ENCODE peak calls at places on chromosome 13, in eight cellular contexts. K, E, I, V, Q, T, G and L are unnamed samples.

GRCh38 chr13:55572408-55572807 is 1568.3 kb upstream of the PRR20A start:
- DNase-seq in I (no peak), Q (no peak), V (no peak), T (no peak), K (no peak), E (no peak), G (no peak), L (no peak)

GRCh38 chr13:43368003-43368402 is 344.6 kb downstream of the DNAJC15 start:
- DNase-seq in E (no peak), V (no peak), G (no peak), I (no peak), T (no peak), K (peak; percentile 10), Q (peak; percentile 8), L (no peak)

GRCh38 chr13:33494596-33495214 is 209.2 kb upstream of the STARD13 start:
- DNase-seq in E (peak; percentile 97), G (no peak), T (no peak), K (peak; percentile 98), Q (peak; percentile 80), I (no peak), V (no peak), L (no peak)

GRCh38 chr13:101258071-101258470 is 158.2 kb downstream of the NALCN start:
- DNase-seq in V (no peak), Q (peak; percentile 68), I (no peak), T (no peak), G (peak; percentile 19), E (peak; percentile 98), K (peak; percentile 70), L (peak; percentile 21)

GRCh38 chr13:109647699-109648098 is 138.7 kb downstream of the IRS2 start:
- DNase-seq in T (no peak), V (no peak), I (no peak), Q (no peak), E (no peak), K (no peak), G (no peak), L (no peak)

GRCh38 chr13:113411216-113412023 is 41.9 kb downstream of the ADPRHL1 start:
- DNase-seq in I (peak; percentile 89), K (peak; percentile 70), T (no peak), E (peak; percentile 96), G (peak; percentile 1), V (no peak), Q (peak; percentile 75), L (no peak)

GRCh38 chr13:102325321-102325720 is 76.5 kb downstream of the FGF14 start:
- DNase-seq in I (no peak), V (no peak), Q (no peak), T (no peak), G (no peak), K (no peak), E (no peak), L (no peak)

GRCh38 chr13:113166266-113166665 is 7.8 kb downstream of the PROZ start:
- DNase-seq in T (no peak), V (no peak), G (no peak), Q (no peak), K (no peak), I (no peak), E (no peak), L (no peak)

GRCh38 chr13:43374621-43375020 is 351.2 kb downstream of the DNAJC15 start:
- DNase-seq in I (no peak), G (no peak), Q (no peak), V (no peak), K (peak; percentile 66), E (peak; percentile 44), T (no peak), L (no peak)

GRCh38 chr13:65965496-65965895 is 1264.6 kb downstream of the PCDH9 start:
- DNase-seq in K (peak; percentile 44), V (no peak), G (no peak), I (no peak), Q (peak; percentile 76), E (peak; percentile 72), T (no peak), L (no peak)

GRCh38 chr13:101116826-101117225 is 299.5 kb downstream of the NALCN start:
- DNase-seq in E (no peak), Q (no peak), V (no peak), G (peak; percentile 6), T (no peak), I (no peak), K (no peak), L (no peak)

GRCh38 chr13:59877933-59878332 is 285.8 kb downstream of the DIAPH3 start:
- DNase-seq in E (peak; percentile 28), K (no peak), Q (peak; percentile 45), G (no peak), I (no peak), T (no peak), V (no peak), L (no peak)

GRCh38 chr13:107650081-107650701 is 565.1 kb downstream of the LIG4 start:
- DNase-seq in I (peak; percentile 33), E (peak; percentile 25), G (peak; percentile 85), K (peak; percentile 60), Q (peak; percentile 57), V (peak; percentile 38), T (no peak), L (peak; percentile 83)

GRCh38 chr13:28316129-28316528 is 177.8 kb downstream of the PAN3 start:
- DNase-seq in I (no peak), T (no peak), G (peak; percentile 36), E (no peak), K (no peak), Q (no peak), V (no peak), L (no peak)

GRCh38 chr13:28684257-28684656 is 25.3 kb downstream of the POMP start:
- DNase-seq in Q (peak; percentile 23), G (peak; percentile 77), K (peak; percentile 14), T (no peak), V (no peak), I (no peak), E (no peak), L (peak; percentile 91)

GRCh38 chr13:109776575-109776974 is 9.8 kb downstream of the IRS2 start:
- DNase-seq in G (no peak), I (no peak), E (no peak), T (no peak), V (no peak), Q (no peak), K (no peak), L (no peak)

GRCh38 chr13:61960981-61961380 is 545.3 kb upstream of the PCDH20 start:
- DNase-seq in K (no peak), I (no peak), T (no peak), E (no peak), G (no peak), Q (no peak), V (no peak), L (no peak)

GRCh38 chr13:33441015-33441414 is 155.5 kb upstream of the STARD13 start:
- DNase-seq in Q (peak; percentile 58), E (peak; percentile 59), G (peak; percentile 44), K (peak; percentile 53), I (no peak), V (peak; percentile 38), T (no peak), L (peak; percentile 30)

GRCh38 chr13:46182491-46182877 is 507 bp upstream of the LCP1 start:
- DNase-seq in T (no peak), Q (no peak), G (no peak), K (no peak), V (no peak), I (no peak), E (no peak), L (no peak)

GRCh38 chr13:100148422-100148821 is 59.5 kb downstream of the PCCA start:
- DNase-seq in K (no peak), Q (no peak), G (no peak), I (no peak), V (no peak), T (no peak), E (no peak), L (no peak)

GRCh38 chr13:93304868-93305613 is 78.4 kb downstream of the GPC6 start:
- DNase-seq in T (no peak), I (no peak), V (no peak), Q (no peak), G (no peak), K (no peak), E (no peak), L (no peak)
- TF ChIP-seq CTCF in T (no peak), I (no peak), V (no peak), Q (no peak), G (no peak), K (no peak), E (no peak), L (no peak)

GRCh38 chr13:64158910-64159309 is 2743.3 kb upstream of the PCDH20 start:
- DNase-seq in K (peak; percentile 74), E (peak; percentile 82), I (no peak), G (no peak), V (no peak), T (no peak), Q (peak; percentile 7), L (no peak)

GRCh38 chr13:64154514-64154913 is 2738.9 kb upstream of the PCDH20 start:
- DNase-seq in Q (peak; percentile 28), E (peak; percentile 51), K (peak; percentile 55), T (no peak), G (no peak), I (no peak), V (no peak), L (no peak)
- TF ChIP-seq CTCF in Q (peak; percentile 28), E (peak; percentile 37), K (peak; percentile 45), T (no peak), G (peak; percentile 29), I (no peak), V (no peak), L (no peak)

GRCh38 chr13:98273067-98273823 is 96.2 kb upstream of the RNF113B start:
- DNase-seq in V (no peak), K (no peak), I (no peak), T (no peak), E (no peak), G (no peak), Q (no peak), L (no peak)

GRCh38 chr13:98273824-98274786 is 97.0 kb upstream of the RNF113B start:
- DNase-seq in T (no peak), E (no peak), V (no peak), G (peak; percentile 78), Q (no peak), K (no peak), I (no peak), L (peak; percentile 44)

GRCh38 chr13:98274921-98275487 is 97.9 kb upstream of the RNF113B start:
- DNase-seq in G (no peak), Q (no peak), T (no peak), K (no peak), E (no peak), V (no peak), I (no peak), L (no peak)

GRCh38 chr13:98270819-98271218 is 93.8 kb upstream of the RNF113B start:
- DNase-seq in E (peak; percentile 29), G (no peak), T (no peak), I (no peak), V (no peak), K (no peak), Q (peak; percentile 59), L (no peak)

DNA sequence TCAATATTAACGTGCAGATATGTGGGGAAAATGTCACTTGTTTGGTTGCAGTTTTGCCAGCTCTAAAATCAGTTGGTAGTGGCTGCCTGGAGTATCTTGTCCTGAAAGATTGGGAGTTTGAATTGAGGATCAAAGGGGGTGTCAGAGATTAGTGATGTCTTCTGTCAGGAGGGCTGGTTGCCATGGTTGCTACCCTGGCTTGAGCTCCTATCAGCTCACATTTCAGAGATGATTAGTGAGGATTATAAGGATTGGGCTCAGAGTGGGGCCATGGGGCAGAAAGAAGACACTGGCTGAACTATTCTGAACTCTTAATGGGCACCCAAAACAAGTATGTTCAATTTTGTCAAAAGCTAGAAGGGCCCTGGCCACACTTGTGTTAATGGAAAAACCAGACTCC is 95.5 kb upstream of the RNF113B start:
- DNase-seq in Q (no peak), K (no peak), V (no peak), G (peak; percentile 91), E (no peak), I (no peak), T (no peak), L (no peak)
- TF ChIP-seq CTCF in Q (no peak), K (no peak), V (no peak), G (no peak), E (no peak), I (no peak), T (no peak), L (no peak)

GRCh38 chr13:39811696-39812095 is 156.2 kb downstream of the COG6 start:
- DNase-seq in G (no peak), V (no peak), E (no peak), T (no peak), Q (no peak), I (no peak), K (no peak), L (no peak)
- TF ChIP-seq CTCF in G (peak; percentile 8), V (no peak), E (no peak), T (no peak), Q (no peak), I (no peak), K (no peak), L (no peak)